ENCODE peak calls at places on chromosomes 6 and 20, in nine cellular contexts. I is uterus; F is AG08396; E is foreskin fibroblast; O is DMS153; A is effector CD4-positive, alpha-beta T cell; Z is hepatocyte; T is ELR; P is posterior cingulate gyrus. X is an unnamed sample.

GRCh38 chr6:109767961-109768360 is 76.9 kb downstream of the FIG4 start:
- DNase-seq in I (no peak), F (no peak), E (peak; percentile 27), O (no peak), A (no peak), Z (no peak), T (peak; percentile 55), P (peak; percentile 32), X (no peak)

GRCh38 chr20:21609221-21609620 is 95.4 kb upstream of the NKX2-2 start:
- DNase-seq in I (no peak), F (peak; percentile 12), E (no peak), O (no peak), A (no peak), Z (no peak), T (peak; percentile 23), P (peak; percentile 94), X (peak; percentile 20)

GRCh38 chr20:33551778-33552177 is 61.9 kb downstream of the CBFA2T2 start:
- DNase-seq in I (no peak), F (no peak), E (peak; percentile 37), O (no peak), A (no peak), Z (no peak), T (no peak), P (no peak), X (no peak)

GRCh38 chr6:146990821-146991798 is 213.1 kb upstream of the STXBP5 start:
- DNase-seq in I (no peak), F (peak; percentile 31), E (peak; percentile 59), O (no peak), A (no peak), Z (peak; percentile 47), T (peak; percentile 73), P (no peak), X (no peak)

GRCh38 chr20:63475209-63475608 is 2.8 kb upstream of the KCNQ2 start:
- DNase-seq in I (no peak), F (peak; percentile 74), E (peak; percentile 58), O (no peak), A (no peak), Z (peak; percentile 60), T (peak; percentile 27), P (no peak), X (no peak)

GRCh38 chr6:42788671-42789070 is 6.8 kb downstream of the BICRAL start:
- DNase-seq in I (no peak), F (no peak), E (no peak), O (no peak), A (no peak), Z (no peak), T (no peak), P (no peak), X (no peak)

GRCh38 chr6:51118754-51119153 is 300.1 kb downstream of the TFAP2B start:
- DNase-seq in I (no peak), F (no peak), E (no peak), O (no peak), A (no peak), Z (no peak), T (no peak), P (no peak), X (no peak)

GRCh38 chr6:139448998-139449610 is 74.7 kb upstream of the CITED2 start:
- DNase-seq in I (no peak), F (no peak), E (no peak), O (no peak), A (no peak), Z (no peak), T (no peak), P (no peak), X (no peak)

GRCh38 chr20:41631826-41632225 is 13.6 kb upstream of the CHD6 start:
- DNase-seq in I (peak; percentile 38), F (peak; percentile 41), E (peak; percentile 76), O (no peak), A (no peak), Z (no peak), T (peak; percentile 40), P (peak; percentile 91), X (no peak)

GRCh38 chr6:145756170-145756662 is 20.9 kb upstream of the EPM2A start:
- DNase-seq in I (peak; percentile 25), F (peak; percentile 11), E (peak; percentile 95), O (no peak), A (no peak), Z (peak; percentile 58), T (peak; percentile 73), P (no peak), X (no peak)

GRCh38 chr20:50048420-50049166 is 64.4 kb downstream of the UBE2V1 start:
- DNase-seq in I (no peak), F (peak; percentile 70), E (peak; percentile 66), O (no peak), A (no peak), Z (no peak), T (no peak), P (peak; percentile 88), X (no peak)

GRCh38 chr6:159691963-159692287 is 1.1 kb downstream of the SOD2 start:
- DNase-seq in I (no peak), F (no peak), E (no peak), O (no peak), A (no peak), Z (no peak), T (no peak), P (no peak), X (no peak)

GRCh38 chr20:36866681-36867485 is 9.1 kb upstream of the TLDC2 start:
- DNase-seq in I (no peak), F (peak; percentile 69), E (peak; percentile 76), O (no peak), A (no peak), Z (no peak), T (peak; percentile 64), P (peak; percentile 82), X (no peak)

GRCh38 chr6:13794184-13794583 is 20.2 kb downstream of the MCUR1 start:
- DNase-seq in I (no peak), F (no peak), E (peak; percentile 84), O (no peak), A (no peak), Z (no peak), T (peak; percentile 90), P (no peak), X (no peak)

GRCh38 chr20:38880952-38881735 is 45.1 kb upstream of the FAM83D start:
- DNase-seq in I (no peak), F (no peak), E (no peak), O (no peak), A (no peak), Z (no peak), T (peak; percentile 9), P (peak; percentile 94), X (no peak)

X was measured in caudate nucleus.